ENCODE peak calls at places on chromosomes 5 and 9, in six cellular contexts. D, S, P, A, C and U are unnamed samples.

GRCh38 chr9:81871695-81872094 is 56.5 kb upstream of the SPATA31D4 start:
- DNase-seq in D (no peak), S (no peak), P (no peak), A (no peak), C (peak), U (no peak)

GRCh38 chr5:34011521-34011920 is 3.7 kb upstream of the AMACR start:
- DNase-seq in D (no peak), S (no peak), P (no peak), A (no peak), C (no peak), U (no peak)

GRCh38 chr5:68682400-68683152 is 411.2 kb upstream of the SLC30A5 start:
- DNase-seq in D (no peak), S (no peak), P (no peak), A (no peak), C (no peak), U (no peak)

GRCh38 chr5:165227515-165227914 is 1722.1 kb downstream of the MAT2B start:
- DNase-seq in D (no peak), S (no peak), P (no peak), A (no peak), C (no peak), U (no peak)

GRCh38 chr5:168409601-168410458 is 76.4 kb upstream of the RARS1 start:
- DNase-seq in D (no peak), S (peak), P (no peak), A (no peak), C (no peak), U (no peak)

GRCh38 chr5:177310757-177311173 is 933 bp downstream of the MXD3 start:
- DNase-seq in D (no peak), S (no peak), P (peak), A (no peak), C (no peak), U (no peak)

GRCh38 chr5:122464191-122464590 is 152.2 kb downstream of the SNCAIP start:
- DNase-seq in D (no peak), S (no peak), P (no peak), A (no peak), C (no peak), U (no peak)

GRCh38 chr9:22117511-22118388 is 108.6 kb upstream of the CDKN2B start:
- DNase-seq in D (no peak), S (no peak), P (no peak), A (no peak), C (no peak), U (no peak)

GRCh38 chr5:89826938-89827337 is 582.6 kb downstream of the CETN3 start:
- DNase-seq in D (no peak), S (no peak), P (no peak), A (no peak), C (no peak), U (no peak)

GRCh38 chr9:131276891-131277672 is 772 bp upstream of the FAM78A start:
- DNase-seq in D (peak), S (peak), P (no peak), A (no peak), C (no peak), U (peak)

GRCh38 chr9:114007991-114008666 is 70.0 kb downstream of the AMBP start:
- DNase-seq in D (no peak), S (peak), P (peak), A (no peak), C (no peak), U (no peak)

GRCh38 chr5:80597500-80597899 is 27.4 kb upstream of the ANKRD34B start:
- DNase-seq in D (no peak), S (no peak), P (no peak), A (no peak), C (no peak), U (no peak)

GRCh38 chr5:10145922-10146321 is 103.8 kb downstream of the ATPSCKMT start:
- DNase-seq in D (no peak), S (no peak), P (no peak), A (no peak), C (peak), U (no peak)

GRCh38 chr5:151128817-151129216 is 28.8 kb downstream of the ANXA6 start:
- DNase-seq in D (no peak), S (no peak), P (no peak), A (no peak), C (no peak), U (no peak)

GRCh38 chr5:37873988-37874387 is 34.1 kb upstream of the GDNF start:
- DNase-seq in D (no peak), S (no peak), P (no peak), A (no peak), C (no peak), U (no peak)

GRCh38 chr5:65749221-65749844 is 27.3 kb downstream of the NLN start:
- DNase-seq in D (no peak), S (no peak), P (no peak), A (no peak), C (no peak), U (no peak)

GRCh38 chr5:25301836-25302235 is 657.1 kb upstream of the CDH10 start:
- DNase-seq in D (no peak), S (no peak), P (no peak), A (no peak), C (no peak), U (no peak)

GRCh38 chr5:24407486-24407885 is 237.3 kb downstream of the CDH10 start:
- DNase-seq in D (no peak), S (no peak), P (no peak), A (no peak), C (no peak), U (no peak)

GRCh38 chr5:140631063-140631462 is 1.9 kb downstream of the CD14 start:
- DNase-seq in D (no peak), S (no peak), P (no peak), A (no peak), C (no peak), U (no peak)

GRCh38 chr9:69637801-69638200 is 34.4 kb downstream of the APBA1 start:
- DNase-seq in D (no peak), S (no peak), P (no peak), A (no peak), C (no peak), U (no peak)